ENCODE peak calls at places on chromosomes 7 and 10, in seven cellular contexts. V is NCI-H1417 treated with DMSO at 0.1 percent for 48 hours; U is stimulated activated naive CD8-positive, alpha-beta T cell treated with anti-CD3 and anti-CD28 coated beads, Interleukin-15, Interleukin-2, amounts not matched to agents 100 U/mL and 50 U/mL, for 24 hours; F is NCI-H2081; T is foreskin fibroblast; G is A549; Q is IMR-90. S is an unnamed sample.

GRCh38 chr10:47449102-47449978 is 34.6 kb downstream of the ANXA8 start:
- DNase-seq in V (no peak), U (no peak), F (no peak), T (no peak), G (no peak), Q (no peak), S (no peak)

GRCh38 chr10:103549349-103549685 is 55.8 kb downstream of the NEURL1 start:
- DNase-seq in V (no peak), U (no peak), F (no peak), T (no peak), G (no peak), Q (no peak), S (no peak)

GRCh38 chr10:94225589-94225988 is 137.2 kb downstream of the NOC3L start:
- DNase-seq in V (no peak), U (no peak), F (no peak), T (peak; percentile 35), G (peak; percentile 22), Q (no peak), S (peak; percentile 54)

GRCh38 chr7:99919814-99920618 is 686 bp upstream of the TRIM4 start:
- DNase-seq in V (no peak), U (no peak), F (no peak), T (no peak), G (no peak), Q (peak; percentile 9), S (no peak)

GRCh38 chr10:12622016-12622415 is 272.7 kb downstream of the CAMK1D start:
- DNase-seq in V (no peak), U (no peak), F (no peak), T (no peak), G (no peak), Q (no peak), S (no peak)

GRCh38 chr7:106623846-106624245 is 37.1 kb downstream of the CCDC71L start:
- DNase-seq in V (no peak), U (no peak), F (no peak), T (peak; percentile 87), G (peak; percentile 17), Q (peak; percentile 92), S (no peak)

GRCh38 chr10:76558586-76558985 is 1079.0 kb downstream of the KCNMA1 start:
- DNase-seq in V (no peak), U (no peak), F (peak; percentile 5), T (peak; percentile 94), G (no peak), Q (peak; percentile 80), S (no peak)

GRCh38 chr10:107215681-107216080 is 51.2 kb upstream of the SORCS1 start:
- DNase-seq in V (no peak), U (no peak), F (no peak), T (no peak), G (no peak), Q (no peak), S (no peak)

GRCh38 chr10:46098379-46098778 is 52.3 kb upstream of the MSMB start:
- DNase-seq in V (no peak), U (no peak), F (no peak), T (no peak), G (no peak), Q (no peak), S (peak; percentile 10)

GRCh38 chr10:4662576-4663161 is 163.3 kb upstream of the AKR1E2 start:
- DNase-seq in V (no peak), U (no peak), F (no peak), T (peak; percentile 55), G (peak; percentile 41), Q (no peak), S (no peak)

GRCh38 chr7:7426686-7427085 is 109.0 kb downstream of the COL28A1 start:
- DNase-seq in V (no peak), U (no peak), F (no peak), T (no peak), G (no peak), Q (no peak), S (no peak)

GRCh38 chr7:158881731-158882130 is 25.4 kb downstream of the DYNC2I1 start:
- DNase-seq in V (no peak), U (no peak), F (no peak), T (no peak), G (no peak), Q (no peak), S (no peak)

GRCh38 chr7:133550145-133550544 is 297.3 kb downstream of the EXOC4 start:
- DNase-seq in V (no peak), U (no peak), F (no peak), T (no peak), G (no peak), Q (no peak), S (no peak)

GRCh38 chr7:55130554-55131198 is 111.9 kb downstream of the EGFR start:
- DNase-seq in V (no peak), U (no peak), F (no peak), T (peak; percentile 95), G (no peak), Q (peak; percentile 97), S (no peak)

GRCh38 chr10:109282510-109282909 is 640.8 kb downstream of the XPNPEP1 start:
- DNase-seq in V (no peak), U (no peak), F (no peak), T (peak; percentile 71), G (no peak), Q (peak; percentile 89), S (no peak)

GRCh38 chr7:41524861-41525260 is 178.0 kb downstream of the INHBA start:
- DNase-seq in V (no peak), U (no peak), F (no peak), T (no peak), G (no peak), Q (no peak), S (no peak)

GRCh38 chr7:30437823-30438574 is 40.6 kb downstream of the NOD1 start:
- DNase-seq in V (no peak), U (no peak), F (no peak), T (no peak), G (no peak), Q (no peak), S (no peak)

GRCh38 chr7:50792342-50793114 is 9.8 kb upstream of the GRB10 start:
- DNase-seq in V (no peak), U (no peak), F (no peak), T (peak; percentile 77), G (peak; percentile 47), Q (peak; percentile 58), S (no peak)

GRCh38 chr10:117165557-117166419 is 27.7 kb upstream of the VAX1 start:
- DNase-seq in V (no peak), U (peak; percentile 43), F (peak; percentile 22), T (peak; percentile 78), G (peak; percentile 92), Q (peak; percentile 33), S (peak; percentile 53)

GRCh38 chr10:77628906-77629730 is 8.5 kb downstream of the KCNMA1 start:
- DNase-seq in V (no peak), U (no peak), F (no peak), T (peak; percentile 52), G (no peak), Q (peak; percentile 58), S (peak; percentile 40)

GRCh38 chr10:34075269-34075926 is 739.7 kb downstream of the PARD3 start:
- DNase-seq in V (no peak), U (no peak), F (no peak), T (peak; percentile 6), G (no peak), Q (no peak), S (no peak)

GRCh38 chr7:158973440-158973839 is 117.1 kb downstream of the DYNC2I1 start:
- DNase-seq in V (no peak), U (peak; percentile 67), F (no peak), T (peak; percentile 13), G (no peak), Q (no peak), S (no peak)

GRCh38 chr10:70404036-70404905 is at the start of gene EIF4EBP2:
- DNase-seq in V (peak; percentile 46), U (peak; percentile 100), F (peak; percentile 83), T (peak; percentile 98), G (peak; percentile 71), Q (peak; percentile 93), S (peak; percentile 80)

GRCh38 chr10:11579885-11580284 is 31.6 kb downstream of the USP6NL start:
- DNase-seq in V (no peak), U (no peak), F (no peak), T (no peak), G (no peak), Q (no peak), S (no peak)

GRCh38 chr10:29026065-29026797 is 262.6 kb upstream of the LYZL1 start:
- DNase-seq in V (no peak), U (no peak), F (no peak), T (no peak), G (no peak), Q (no peak), S (no peak)

GRCh38 chr7:120831260-120831659 is 26.7 kb downstream of the TSPAN12 start:
- DNase-seq in V (no peak), U (no peak), F (no peak), T (no peak), G (no peak), Q (no peak), S (no peak)

GRCh38 chr7:44087914-44088838 is 5.8 kb upstream of the POLM start:
- DNase-seq in V (no peak), U (no peak), F (no peak), T (peak; percentile 97), G (no peak), Q (peak; percentile 81), S (peak; percentile 57)

GRCh38 chr7:100914879-100915442 is 19.3 kb upstream of the ACHE start:
- DNase-seq in V (no peak), U (no peak), F (no peak), T (peak; percentile 38), G (no peak), Q (no peak), S (no peak)